ENCODE peak calls at places on chromosome 18, in ten cellular contexts. One of them, this sample, is unnamed.

GRCh38 chr18:79613186-79613931 is 66.2 kb upstream of the CTDP1 start:
- DNase-seq in lower lobe of right lung: peak
- DNase-seq in WTC11: no peak
- DNase-seq in effector memory CD8-positive, alpha-beta T cell: no peak
- DNase-seq in HFF-Myc: no peak
- DNase-seq in CD8-positive, alpha-beta memory T cell: no peak
- DNase-seq in activated gamma-delta T cell treated with Interleukin-2 at 50 U/mL for 16 hours: no peak
- DNase-seq in fibroblast of the conjunctiva: no peak
- DNase-seq in T47D: no peak
- DNase-seq in activated CD4-positive, CD25-positive, alpha-beta regulatory T cell treated with anti-CD3 and anti-CD28 coated beads, Interleukin-2, amount 50 U/mL, for 16 hours: no peak
- DNase-seq in this sample: no peak

GRCh38 chr18:11980148-11980554 is 1.2 kb upstream of the IMPA2 start:
- DNase-seq in activated gamma-delta T cell treated with Interleukin-2 at 50 U/mL for 16 hours: no peak
- DNase-seq in T47D: no peak
- DNase-seq in effector memory CD8-positive, alpha-beta T cell: no peak
- DNase-seq in lower lobe of right lung: no peak
- DNase-seq in activated CD4-positive, CD25-positive, alpha-beta regulatory T cell treated with anti-CD3 and anti-CD28 coated beads, Interleukin-2, amount 50 U/mL, for 16 hours: no peak
- DNase-seq in CD8-positive, alpha-beta memory T cell: no peak
- DNase-seq in HFF-Myc: no peak
- DNase-seq in WTC11: no peak
- DNase-seq in fibroblast of the conjunctiva: no peak
- DNase-seq in this sample: no peak

GRCh38 chr18:46917808-46918600 is 602 bp downstream of the KATNAL2 start:
- DNase-seq in effector memory CD8-positive, alpha-beta T cell: no peak
- DNase-seq in activated gamma-delta T cell treated with Interleukin-2 at 50 U/mL for 16 hours: no peak
- DNase-seq in CD8-positive, alpha-beta memory T cell: no peak
- DNase-seq in activated CD4-positive, CD25-positive, alpha-beta regulatory T cell treated with anti-CD3 and anti-CD28 coated beads, Interleukin-2, amount 50 U/mL, for 16 hours: no peak
- DNase-seq in T47D: peak
- DNase-seq in fibroblast of the conjunctiva: peak
- DNase-seq in lower lobe of right lung: no peak
- DNase-seq in WTC11: peak
- DNase-seq in HFF-Myc: peak
- DNase-seq in this sample: no peak

GRCh38 chr18:58061349-58061748 is 17.3 kb downstream of the NEDD4L start:
- DNase-seq in T47D: no peak
- DNase-seq in WTC11: no peak
- DNase-seq in activated CD4-positive, CD25-positive, alpha-beta regulatory T cell treated with anti-CD3 and anti-CD28 coated beads, Interleukin-2, amount 50 U/mL, for 16 hours: no peak
- DNase-seq in activated gamma-delta T cell treated with Interleukin-2 at 50 U/mL for 16 hours: no peak
- DNase-seq in HFF-Myc: no peak
- DNase-seq in effector memory CD8-positive, alpha-beta T cell: no peak
- DNase-seq in lower lobe of right lung: no peak
- DNase-seq in CD8-positive, alpha-beta memory T cell: no peak
- DNase-seq in fibroblast of the conjunctiva: no peak
- DNase-seq in this sample: no peak

GRCh38 chr18:50080932-50081560 is 113.9 kb downstream of the MYO5B start:
- DNase-seq in T47D: peak
- DNase-seq in lower lobe of right lung: no peak
- DNase-seq in HFF-Myc: no peak
- DNase-seq in CD8-positive, alpha-beta memory T cell: no peak
- DNase-seq in fibroblast of the conjunctiva: no peak
- DNase-seq in effector memory CD8-positive, alpha-beta T cell: no peak
- DNase-seq in activated gamma-delta T cell treated with Interleukin-2 at 50 U/mL for 16 hours: no peak
- DNase-seq in activated CD4-positive, CD25-positive, alpha-beta regulatory T cell treated with anti-CD3 and anti-CD28 coated beads, Interleukin-2, amount 50 U/mL, for 16 hours: no peak
- DNase-seq in WTC11: no peak
- DNase-seq in this sample: no peak

GRCh38 chr18:32707586-32707985 is 65.2 kb downstream of the KLHL14 start:
- DNase-seq in activated CD4-positive, CD25-positive, alpha-beta regulatory T cell treated with anti-CD3 and anti-CD28 coated beads, Interleukin-2, amount 50 U/mL, for 16 hours: no peak
- DNase-seq in activated gamma-delta T cell treated with Interleukin-2 at 50 U/mL for 16 hours: no peak
- DNase-seq in fibroblast of the conjunctiva: no peak
- DNase-seq in CD8-positive, alpha-beta memory T cell: no peak
- DNase-seq in effector memory CD8-positive, alpha-beta T cell: no peak
- DNase-seq in T47D: no peak
- DNase-seq in lower lobe of right lung: no peak
- DNase-seq in WTC11: no peak
- DNase-seq in HFF-Myc: no peak
- DNase-seq in this sample: no peak

GRCh38 chr18:32661486-32662299 is 111.1 kb downstream of the KLHL14 start:
- DNase-seq in lower lobe of right lung: no peak
- DNase-seq in HFF-Myc: no peak
- DNase-seq in WTC11: no peak
- DNase-seq in fibroblast of the conjunctiva: no peak
- DNase-seq in CD8-positive, alpha-beta memory T cell: no peak
- DNase-seq in activated gamma-delta T cell treated with Interleukin-2 at 50 U/mL for 16 hours: no peak
- DNase-seq in activated CD4-positive, CD25-positive, alpha-beta regulatory T cell treated with anti-CD3 and anti-CD28 coated beads, Interleukin-2, amount 50 U/mL, for 16 hours: no peak
- DNase-seq in T47D: peak
- DNase-seq in effector memory CD8-positive, alpha-beta T cell: no peak
- DNase-seq in this sample: no peak

GRCh38 chr18:37304012-37304680 is 261.5 kb downstream of the CELF4 start:
- DNase-seq in fibroblast of the conjunctiva: no peak
- DNase-seq in HFF-Myc: peak
- DNase-seq in WTC11: no peak
- DNase-seq in activated gamma-delta T cell treated with Interleukin-2 at 50 U/mL for 16 hours: no peak
- DNase-seq in effector memory CD8-positive, alpha-beta T cell: no peak
- DNase-seq in T47D: no peak
- DNase-seq in CD8-positive, alpha-beta memory T cell: no peak
- DNase-seq in activated CD4-positive, CD25-positive, alpha-beta regulatory T cell treated with anti-CD3 and anti-CD28 coated beads, Interleukin-2, amount 50 U/mL, for 16 hours: no peak
- DNase-seq in lower lobe of right lung: no peak
- DNase-seq in this sample: no peak

GRCh38 chr18:11983592-11983991 is 2.3 kb downstream of the IMPA2 start:
- DNase-seq in activated CD4-positive, CD25-positive, alpha-beta regulatory T cell treated with anti-CD3 and anti-CD28 coated beads, Interleukin-2, amount 50 U/mL, for 16 hours: no peak
- DNase-seq in lower lobe of right lung: no peak
- DNase-seq in activated gamma-delta T cell treated with Interleukin-2 at 50 U/mL for 16 hours: no peak
- DNase-seq in T47D: no peak
- DNase-seq in HFF-Myc: no peak
- DNase-seq in fibroblast of the conjunctiva: no peak
- DNase-seq in effector memory CD8-positive, alpha-beta T cell: no peak
- DNase-seq in CD8-positive, alpha-beta memory T cell: no peak
- DNase-seq in WTC11: peak
- DNase-seq in this sample: no peak

GRCh38 chr18:7847988-7848387 is 280.9 kb downstream of the PTPRM start:
- DNase-seq in HFF-Myc: no peak
- DNase-seq in activated gamma-delta T cell treated with Interleukin-2 at 50 U/mL for 16 hours: no peak
- DNase-seq in effector memory CD8-positive, alpha-beta T cell: no peak
- DNase-seq in T47D: no peak
- DNase-seq in activated CD4-positive, CD25-positive, alpha-beta regulatory T cell treated with anti-CD3 and anti-CD28 coated beads, Interleukin-2, amount 50 U/mL, for 16 hours: no peak
- DNase-seq in WTC11: no peak
- DNase-seq in CD8-positive, alpha-beta memory T cell: no peak
- DNase-seq in lower lobe of right lung: no peak
- DNase-seq in fibroblast of the conjunctiva: no peak
- DNase-seq in this sample: no peak

GRCh38 chr18:8614875-8615274 is 5.6 kb downstream of the RAB12 start:
- DNase-seq in activated CD4-positive, CD25-positive, alpha-beta regulatory T cell treated with anti-CD3 and anti-CD28 coated beads, Interleukin-2, amount 50 U/mL, for 16 hours: no peak
- DNase-seq in activated gamma-delta T cell treated with Interleukin-2 at 50 U/mL for 16 hours: no peak
- DNase-seq in T47D: no peak
- DNase-seq in effector memory CD8-positive, alpha-beta T cell: no peak
- DNase-seq in lower lobe of right lung: no peak
- DNase-seq in CD8-positive, alpha-beta memory T cell: no peak
- DNase-seq in fibroblast of the conjunctiva: no peak
- DNase-seq in HFF-Myc: no peak
- DNase-seq in WTC11: no peak
- DNase-seq in this sample: no peak

GRCh38 chr18:2402084-2402483 is 169.2 kb downstream of the METTL4 start:
- DNase-seq in lower lobe of right lung: no peak
- DNase-seq in effector memory CD8-positive, alpha-beta T cell: no peak
- DNase-seq in WTC11: no peak
- DNase-seq in fibroblast of the conjunctiva: no peak
- DNase-seq in CD8-positive, alpha-beta memory T cell: no peak
- DNase-seq in T47D: no peak
- DNase-seq in HFF-Myc: no peak
- DNase-seq in activated CD4-positive, CD25-positive, alpha-beta regulatory T cell treated with anti-CD3 and anti-CD28 coated beads, Interleukin-2, amount 50 U/mL, for 16 hours: no peak
- DNase-seq in activated gamma-delta T cell treated with Interleukin-2 at 50 U/mL for 16 hours: no peak
- DNase-seq in this sample: no peak

GRCh38 chr18:22098563-22098989 is 70.8 kb upstream of the GATA6 start:
- DNase-seq in WTC11: no peak
- DNase-seq in T47D: no peak
- DNase-seq in effector memory CD8-positive, alpha-beta T cell: no peak
- DNase-seq in HFF-Myc: no peak
- DNase-seq in lower lobe of right lung: no peak
- DNase-seq in fibroblast of the conjunctiva: no peak
- DNase-seq in activated CD4-positive, CD25-positive, alpha-beta regulatory T cell treated with anti-CD3 and anti-CD28 coated beads, Interleukin-2, amount 50 U/mL, for 16 hours: no peak
- DNase-seq in activated gamma-delta T cell treated with Interleukin-2 at 50 U/mL for 16 hours: no peak
- DNase-seq in CD8-positive, alpha-beta memory T cell: no peak
- DNase-seq in this sample: no peak

GRCh38 chr18:75213610-75214009 is 3.0 kb downstream of the TSHZ1 start:
- DNase-seq in activated CD4-positive, CD25-positive, alpha-beta regulatory T cell treated with anti-CD3 and anti-CD28 coated beads, Interleukin-2, amount 50 U/mL, for 16 hours: no peak
- DNase-seq in fibroblast of the conjunctiva: no peak
- DNase-seq in T47D: no peak
- DNase-seq in WTC11: no peak
- DNase-seq in lower lobe of right lung: no peak
- DNase-seq in HFF-Myc: peak
- DNase-seq in CD8-positive, alpha-beta memory T cell: no peak
- DNase-seq in activated gamma-delta T cell treated with Interleukin-2 at 50 U/mL for 16 hours: no peak
- DNase-seq in effector memory CD8-positive, alpha-beta T cell: no peak
- DNase-seq in this sample: no peak

GRCh38 chr18:21865043-21865442 is 124.5 kb downstream of the MIB1 start:
- DNase-seq in lower lobe of right lung: no peak
- DNase-seq in CD8-positive, alpha-beta memory T cell: no peak
- DNase-seq in effector memory CD8-positive, alpha-beta T cell: no peak
- DNase-seq in WTC11: no peak
- DNase-seq in activated gamma-delta T cell treated with Interleukin-2 at 50 U/mL for 16 hours: no peak
- DNase-seq in activated CD4-positive, CD25-positive, alpha-beta regulatory T cell treated with anti-CD3 and anti-CD28 coated beads, Interleukin-2, amount 50 U/mL, for 16 hours: no peak
- DNase-seq in HFF-Myc: no peak
- DNase-seq in T47D: no peak
- DNase-seq in fibroblast of the conjunctiva: no peak
- DNase-seq in this sample: no peak